ENCODE peak calls at places on chromosomes 11 and 22, in four cellular contexts. H is K562, Y is HepG2, O is HCT116. J is an unnamed sample.

GRCh38 chr22:34160117-34160758 is 240.0 kb upstream of the LARGE1 start:
- DNase-seq in O (no peak), H (no peak), Y (no peak), J (no peak)

GRCh38 chr11:64343740-64344133 is 3.7 kb downstream of the CCDC88B start:
- DNase-seq in H (no peak), Y (no peak), O (no peak), J (no peak)

GRCh38 chr11:82174610-82175009 is 559.1 kb downstream of the FAM181B start:
- DNase-seq in O (no peak), Y (peak; percentile 4), H (no peak), J (no peak)

GRCh38 chr22:40400173-40400572 is 29.8 kb downstream of the SGSM3 start:
- DNase-seq in Y (no peak), O (no peak), H (no peak), J (no peak)

GRCh38 chr11:111176603-111177002 is 68.9 kb upstream of the POU2AF2 start:
- DNase-seq in Y (no peak), H (no peak), O (no peak), J (no peak)

GRCh38 chr11:70547821-70548670 is 149.7 kb downstream of the CTTN start:
- DNase-seq in O (no peak), Y (no peak), H (no peak), J (no peak)

GRCh38 chr11:65290448-65291165 is 24.1 kb upstream of the CDC42EP2 start:
- DNase-seq in O (no peak), H (peak; percentile 34), Y (no peak), J (no peak)

GRCh38 chr11:94588366-94588952 is 21.3 kb downstream of the PIWIL4 start:
- DNase-seq in H (no peak), O (no peak), Y (no peak), J (no peak)

GRCh38 chr11:3020011-3020410 is 27.9 kb upstream of the NAP1L4 start:
- DNase-seq in H (no peak), Y (no peak), O (no peak), J (no peak)

GRCh38 chr22:44582016-44582415 is 84.0 kb upstream of the RTL6 start:
- DNase-seq in H (no peak), Y (no peak), O (no peak), J (no peak)

GRCh38 chr11:107473797-107474196 is 16.2 kb upstream of the CWF19L2 start:
- DNase-seq in H (no peak), O (no peak), Y (no peak), J (no peak)

GRCh38 chr11:107472966-107473365 is 15.3 kb upstream of the CWF19L2 start:
- DNase-seq in H (no peak), Y (no peak), O (no peak), J (no peak)

GRCh38 chr11:107467754-107468153 is 10.1 kb upstream of the CWF19L2 start:
- DNase-seq in O (no peak), H (no peak), Y (no peak), J (no peak)

GRCh38 chr11:107468596-107468995 is 11.0 kb upstream of the CWF19L2 start:
- DNase-seq in O (no peak), H (peak; percentile 30), Y (no peak), J (no peak)
- TF ChIP-seq TCF7L2 in O (no peak), H (no peak), Y (no peak), J (no peak)

GRCh38 chr11:36412781-36413383 is 97.2 kb downstream of the TRAF6 start:
- DNase-seq in H (no peak), Y (no peak), O (no peak), J (no peak)

GRCh38 chr11:36407360-36407759 is 102.7 kb downstream of the TRAF6 start:
- DNase-seq in H (no peak), Y (no peak), O (no peak), J (no peak)

GRCh38 chr11:36408476-36409136 is 101.5 kb downstream of the TRAF6 start:
- DNase-seq in Y (no peak), H (no peak), O (no peak), J (no peak)

GRCh38 chr11:36409152-36409713 is 100.8 kb downstream of the TRAF6 start:
- DNase-seq in Y (no peak), H (no peak), O (no peak), J (no peak)

DNA sequence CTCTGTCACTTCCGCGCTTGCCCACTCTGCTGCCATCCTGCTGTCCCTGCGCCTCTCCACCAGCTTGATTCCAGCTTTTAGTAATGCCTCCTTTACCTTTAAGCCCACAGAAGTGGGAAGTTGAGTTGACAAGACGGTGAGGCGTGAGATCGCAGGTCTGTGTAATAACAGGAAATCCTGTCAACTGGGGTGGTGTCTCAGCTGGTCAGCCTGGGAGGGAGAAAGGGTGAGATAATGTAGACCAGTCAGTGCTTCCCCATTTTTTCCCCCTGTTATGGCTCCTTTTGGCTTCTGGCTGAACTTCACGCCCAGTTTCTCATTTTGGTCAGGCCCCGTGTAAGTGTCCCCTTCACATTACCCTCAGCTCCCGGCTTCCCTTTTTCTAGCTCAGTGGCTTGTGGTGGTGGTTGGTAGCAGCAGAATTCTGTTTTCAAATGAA is 98.9 kb downstream of the TRAF6 start:
- DNase-seq in H (no peak), Y (no peak), O (no peak), J (no peak)
- TF ChIP-seq SIN3A in H (no peak), Y (no peak), O (no peak), J (no peak)

GRCh38 chr11:108516125-108516524 is 17.9 kb upstream of the POGLUT3 start:
- DNase-seq in Y (no peak), O (no peak), H (no peak), J (no peak)

GRCh38 chr11:108508653-108509593 is 10.7 kb upstream of the POGLUT3 start:
- DNase-seq in O (no peak), Y (no peak), H (no peak), J (no peak)

GRCh38 chr11:108511851-108512474 is 13.8 kb upstream of the POGLUT3 start:
- DNase-seq in O (no peak), Y (no peak), H (no peak), J (no peak)

GRCh38 chr11:108518581-108518980 is 20.4 kb upstream of the POGLUT3 start:
- DNase-seq in Y (no peak), H (no peak), O (no peak), J (no peak)

GRCh38 chr11:108512706-108513105 is 14.5 kb upstream of the POGLUT3 start:
- DNase-seq in H (no peak), Y (no peak), O (no peak), J (no peak)
- H3K27ac ChIP-seq in H (no peak overlapping the region), Y (no peak overlapping the region), O (no peak overlapping the region), J (no peak overlapping the region)

GRCh38 chr22:41445171-41446056 is 1.2 kb downstream of the TOB2 start:
- DNase-seq in O (no peak), Y (no peak), H (no peak), J (no peak)
- TF ChIP-seq TCF7L2 in O (no peak), Y (no peak), H (no peak), J (no peak)

DNA sequence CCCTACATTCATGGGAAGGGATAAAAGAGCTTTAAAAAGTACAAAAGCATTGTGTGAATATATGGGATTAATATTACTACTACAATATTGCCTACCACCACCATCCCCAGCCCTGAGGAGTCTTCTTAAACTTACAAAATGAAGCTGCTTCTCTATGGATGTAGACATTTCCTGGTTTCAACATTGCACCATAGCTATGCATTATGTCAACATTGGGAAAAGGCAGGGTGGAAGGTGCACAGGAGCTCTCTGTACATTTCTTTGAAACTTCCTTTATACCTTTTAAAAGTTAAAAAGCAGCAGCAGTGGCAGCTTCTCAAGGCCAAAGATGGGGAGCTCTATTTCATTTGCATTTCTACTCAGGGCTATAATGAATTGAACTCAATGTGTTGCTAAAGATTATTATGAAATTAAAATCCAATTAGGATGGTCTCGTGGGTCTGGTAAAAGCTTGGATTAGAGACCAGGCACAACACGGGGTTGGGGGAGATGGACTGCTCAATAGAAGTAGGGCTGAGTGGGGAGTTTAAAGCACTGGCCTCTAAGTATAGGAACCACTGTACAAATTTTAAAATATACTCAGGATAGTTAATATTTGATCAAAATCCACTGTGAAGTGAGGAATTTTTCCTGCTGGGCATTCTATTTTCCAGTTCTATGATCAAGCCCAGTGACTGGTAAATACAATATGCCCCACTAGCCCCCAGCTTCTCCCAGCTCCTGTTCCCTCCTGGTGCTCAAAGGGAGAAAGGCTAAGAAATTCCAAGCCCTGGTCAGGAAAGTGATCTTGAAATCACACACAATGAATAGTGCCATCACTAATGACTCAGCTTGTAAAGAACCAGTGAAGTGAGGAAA is 362.7 kb upstream of the CCDC90B start:
- DNase-seq in Y (peak; percentile 60), H (no peak), O (no peak), J (no peak)
- TF ChIP-seq SIN3A in Y (no peak), H (no peak), O (no peak), J (no peak)

GRCh38 chr11:17387280-17387679 is 1.2 kb downstream of the KCNJ11 start:
- DNase-seq in O (no peak), H (no peak), Y (no peak), J (no peak)

GRCh38 chr11:17385926-17386325 is 2.5 kb downstream of the KCNJ11 start:
- DNase-seq in O (no peak), H (no peak), Y (no peak), J (no peak)

GRCh38 chr11:17387811-17388210 is 648 bp downstream of the KCNJ11 start:
- DNase-seq in Y (no peak), H (no peak), O (no peak), J (no peak)

GRCh38 chr11:17385492-17385891 is 3.0 kb downstream of the KCNJ11 start:
- DNase-seq in H (no peak), Y (no peak), O (no peak), J (no peak)

DNA sequence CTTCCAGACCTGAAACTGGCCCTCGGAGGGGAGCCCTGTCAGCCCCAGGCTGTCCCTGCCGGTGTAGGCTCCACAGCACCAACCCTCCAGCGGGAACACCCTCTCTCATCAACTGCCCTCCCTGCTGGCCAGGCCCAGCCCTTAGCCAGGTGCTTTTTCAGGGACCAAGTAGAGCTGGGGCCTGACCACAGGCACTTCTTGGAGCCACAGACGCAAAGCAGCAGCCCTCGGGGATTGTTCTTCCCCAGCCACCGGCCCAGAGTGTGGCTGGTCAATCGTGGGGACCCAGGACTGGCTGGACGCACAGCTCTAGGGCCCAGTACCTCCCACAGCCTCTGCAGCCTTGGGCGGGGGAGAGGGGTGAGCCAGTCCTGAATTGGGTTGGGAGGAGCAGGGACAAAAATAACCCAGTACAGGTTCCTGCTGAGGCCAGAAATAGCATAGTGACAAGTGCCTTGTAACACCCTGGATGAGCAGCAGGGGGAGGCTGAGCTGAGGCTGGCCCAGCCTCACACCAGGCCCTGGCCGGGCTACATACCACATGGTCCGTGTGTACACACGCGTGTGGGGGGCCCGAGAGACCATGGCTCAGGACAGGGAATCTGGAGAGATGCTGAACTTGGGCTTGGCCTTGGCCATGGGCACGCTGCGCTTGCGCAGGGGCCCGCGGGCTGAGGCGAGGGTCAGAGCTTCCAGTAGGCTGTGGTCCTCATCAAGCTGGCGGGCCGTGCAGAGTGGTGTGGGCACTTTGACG is 2.0 kb downstream of the KCNJ11 start:
- DNase-seq in Y (peak; percentile 43), H (peak; percentile 67), O (peak; percentile 18), J (no peak)
- H3K27ac ChIP-seq in Y (no peak overlapping the region), H (no peak overlapping the region), O (no peak overlapping the region), J (no peak overlapping the region)

GRCh38 chr22:29842740-29843139 is 4.7 kb upstream of the ASCC2 start:
- DNase-seq in O (no peak), H (no peak), Y (peak; percentile 41), J (peak; percentile 67)
- TF ChIP-seq TCF7L2 in O (no peak), H (no peak), Y (no peak), J (no peak)

GRCh38 chr11:122205036-122205435 is 89.0 kb upstream of the BLID start:
- DNase-seq in Y (no peak), O (no peak), H (no peak), J (no peak)

GRCh38 chr11:122204206-122204605 is 88.2 kb upstream of the BLID start:
- DNase-seq in H (no peak), O (no peak), Y (no peak), J (no peak)

GRCh38 chr11:122202161-122202950 is 86.3 kb upstream of the BLID start:
- DNase-seq in H (no peak), O (peak; percentile 75), Y (peak; percentile 6), J (no peak)

GRCh38 chr11:122201126-122201525 is 85.1 kb upstream of the BLID start:
- DNase-seq in O (no peak), H (no peak), Y (no peak), J (no peak)

GRCh38 chr11:122202951-122203456 is 87.0 kb upstream of the BLID start:
- DNase-seq in H (peak; percentile 57), O (peak; percentile 81), Y (peak; percentile 17), J (no peak)
- TF ChIP-seq SIN3A in H (no peak), O (no peak), Y (no peak), J (peak; percentile 41)

J was measured in Panc1.